ENCODE peak calls at places on chromosomes 6 and 20, in eight cellular contexts. K is PC-3; B is left lung; X is AG04450; E is WTC11; A is CD4-positive, alpha-beta T cell; S is SK-N-SH; N is lower lobe of right lung. U is an unnamed sample.

GRCh38 chr20:57167971-57168693 is 98.3 kb downstream of the BMP7 start:
- DNase-seq in K (peak; percentile 74), B (no peak), X (no peak), E (no peak), A (no peak), S (no peak), N (no peak), U (no peak)

GRCh38 chr6:71486466-71486865 is 197.9 kb downstream of the OGFRL1 start:
- DNase-seq in K (no peak), B (no peak), X (no peak), E (no peak), A (no peak), S (no peak), N (no peak), U (peak; percentile 34)

GRCh38 chr20:58690851-58691250 is 1.7 kb upstream of the NPEPL1 start:
- DNase-seq in K (no peak), B (no peak), X (no peak), E (no peak), A (no peak), S (no peak), N (no peak), U (no peak)

GRCh38 chr6:48535569-48535968 is 424.6 kb upstream of the PTCHD4 start:
- DNase-seq in K (peak; percentile 80), B (no peak), X (no peak), E (no peak), A (no peak), S (no peak), N (no peak), U (peak; percentile 77)

GRCh38 chr20:33576432-33576883 is 85.7 kb upstream of the C20orf144 start:
- DNase-seq in K (no peak), B (no peak), X (no peak), E (peak; percentile 24), A (no peak), S (peak; percentile 51), N (no peak), U (no peak)

GRCh38 chr6:22754111-22754510 is 184.7 kb downstream of the HDGFL1 start:
- DNase-seq in K (peak; percentile 51), B (no peak), X (peak; percentile 64), E (no peak), A (no peak), S (no peak), N (no peak), U (peak; percentile 43)

GRCh38 chr20:53425481-53425880 is 168.2 kb downstream of the ZNF217 start:
- DNase-seq in K (no peak), B (no peak), X (no peak), E (no peak), A (no peak), S (no peak), N (no peak), U (no peak)

GRCh38 chr20:57200882-57201723 is 65.3 kb downstream of the BMP7 start:
- DNase-seq in K (no peak), B (no peak), X (no peak), E (no peak), A (no peak), S (peak; percentile 42), N (no peak), U (no peak)

GRCh38 chr6:150314230-150315188 is 54.3 kb upstream of the IYD start:
- DNase-seq in K (no peak), B (no peak), X (no peak), E (no peak), A (no peak), S (no peak), N (no peak), U (no peak)

GRCh38 chr6:11918021-11918738 is 93.9 kb upstream of the HIVEP1 start:
- DNase-seq in K (no peak), B (no peak), X (peak; percentile 29), E (no peak), A (no peak), S (peak; percentile 32), N (no peak), U (peak; percentile 88)

GRCh38 chr6:69936674-69937363 is 70.5 kb downstream of the COL19A1 start:
- DNase-seq in K (no peak), B (no peak), X (no peak), E (no peak), A (no peak), S (no peak), N (no peak), U (peak; percentile 9)

GRCh38 chr6:124984668-124985338 is 22.6 kb downstream of the RNF217 start:
- DNase-seq in K (peak; percentile 67), B (no peak), X (no peak), E (no peak), A (no peak), S (no peak), N (no peak), U (peak; percentile 73)

GRCh38 chr20:6008254-6008653 is 45.6 kb downstream of the LRRN4 start:
- DNase-seq in K (peak; percentile 92), B (no peak), X (peak; percentile 76), E (no peak), A (no peak), S (no peak), N (peak; percentile 64), U (peak; percentile 88)

GRCh38 chr6:43851204-43851855 is 81.3 kb downstream of the VEGFA start:
- DNase-seq in K (no peak), B (no peak), X (no peak), E (no peak), A (no peak), S (no peak), N (no peak), U (peak; percentile 66)

GRCh38 chr6:63245908-63246307 is 34.6 kb downstream of the FKBP1C start:
- DNase-seq in K (no peak), B (no peak), X (no peak), E (peak; percentile 25), A (no peak), S (no peak), N (no peak), U (no peak)

GRCh38 chr20:872855-873520 is 39.5 kb downstream of the FAM110A start:
- DNase-seq in K (no peak), B (no peak), X (no peak), E (peak; percentile 65), A (no peak), S (peak; percentile 55), N (no peak), U (no peak)
- TF ChIP-seq CTCF in K (no peak), B (no peak), X (no peak), E (no peak), A (no peak), S (no peak), N (no peak), U (no peak)

DNA sequence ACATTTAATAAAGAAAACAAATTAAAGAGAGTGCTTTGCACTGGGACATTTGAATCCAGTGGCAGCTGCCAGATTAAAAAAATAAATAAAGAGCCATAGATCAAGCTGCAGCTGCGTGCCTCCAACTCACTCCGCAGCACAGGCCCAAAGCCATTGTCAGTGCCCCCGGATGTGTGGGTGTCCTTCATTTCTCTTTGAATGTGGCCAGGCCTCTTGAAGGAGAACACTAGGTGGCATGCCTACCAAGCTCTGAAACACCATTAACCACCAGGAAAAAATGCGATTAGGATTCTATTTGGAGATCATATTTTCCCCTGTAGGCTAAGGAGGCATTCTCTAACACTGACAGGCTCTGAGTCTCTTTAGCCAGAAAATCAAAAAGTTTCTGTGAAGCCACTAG is 549.8 kb downstream of the PRKN start:
- DNase-seq in K (no peak), B (no peak), X (no peak), E (peak; percentile 17), A (no peak), S (peak; percentile 35), N (no peak), U (peak; percentile 41)
- TF ChIP-seq CTCF in K (no peak), B (no peak), X (no peak), E (no peak), A (no peak), S (no peak), N (no peak), U (peak; percentile 46)

DNA sequence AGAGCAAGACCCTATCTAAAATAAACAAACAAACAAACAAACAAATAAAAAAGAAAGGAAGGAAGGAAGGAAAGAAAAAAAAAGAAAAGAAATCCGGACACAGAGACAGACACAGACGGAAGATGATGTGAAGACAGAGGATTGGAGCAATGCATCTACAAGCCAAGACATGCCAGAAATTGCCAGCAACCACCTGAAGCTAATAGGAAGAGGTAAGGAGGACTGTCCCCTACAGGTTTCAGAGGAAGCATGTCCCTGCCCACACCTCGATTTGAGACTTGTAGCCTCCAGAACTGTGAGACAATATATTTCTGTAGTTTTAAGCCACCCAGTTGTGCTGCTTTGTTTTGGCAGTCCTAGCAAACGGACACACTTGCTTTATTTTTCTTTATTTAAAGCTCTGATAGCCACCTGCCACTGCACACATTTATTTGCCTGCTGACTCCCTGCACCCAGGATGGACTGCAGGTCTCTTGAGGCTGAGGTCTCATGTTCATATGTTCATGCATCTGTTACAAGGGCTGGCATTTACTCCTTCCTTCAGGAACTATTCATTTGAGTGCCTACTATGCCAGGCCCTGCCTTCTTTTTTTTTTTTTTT is 20.7 kb upstream of the ZMYND8 start:
- DNase-seq in K (no peak), B (no peak), X (no peak), E (no peak), A (no peak), S (no peak), N (no peak), U (no peak)
- TF ChIP-seq CTCF in K (no peak), B (no peak), X (no peak), E (no peak), A (no peak), S (no peak), N (no peak), U (no peak)

GRCh38 chr6:169653691-169654090 is 48.1 kb downstream of the WDR27 start:
- DNase-seq in K (no peak), B (peak; percentile 28), X (no peak), E (no peak), A (no peak), S (no peak), N (no peak), U (no peak)

GRCh38 chr6:169652896-169653295 is 48.9 kb downstream of the WDR27 start:
- DNase-seq in K (no peak), B (peak; percentile 54), X (no peak), E (no peak), A (no peak), S (no peak), N (no peak), U (no peak)

GRCh38 chr6:169651498-169651897 is 50.3 kb downstream of the WDR27 start:
- DNase-seq in K (no peak), B (no peak), X (no peak), E (no peak), A (no peak), S (no peak), N (no peak), U (no peak)

GRCh38 chr6:169656626-169657610 is 44.9 kb downstream of the WDR27 start:
- DNase-seq in K (no peak), B (peak; percentile 70), X (no peak), E (no peak), A (no peak), S (no peak), N (peak; percentile 39), U (no peak)

DNA sequence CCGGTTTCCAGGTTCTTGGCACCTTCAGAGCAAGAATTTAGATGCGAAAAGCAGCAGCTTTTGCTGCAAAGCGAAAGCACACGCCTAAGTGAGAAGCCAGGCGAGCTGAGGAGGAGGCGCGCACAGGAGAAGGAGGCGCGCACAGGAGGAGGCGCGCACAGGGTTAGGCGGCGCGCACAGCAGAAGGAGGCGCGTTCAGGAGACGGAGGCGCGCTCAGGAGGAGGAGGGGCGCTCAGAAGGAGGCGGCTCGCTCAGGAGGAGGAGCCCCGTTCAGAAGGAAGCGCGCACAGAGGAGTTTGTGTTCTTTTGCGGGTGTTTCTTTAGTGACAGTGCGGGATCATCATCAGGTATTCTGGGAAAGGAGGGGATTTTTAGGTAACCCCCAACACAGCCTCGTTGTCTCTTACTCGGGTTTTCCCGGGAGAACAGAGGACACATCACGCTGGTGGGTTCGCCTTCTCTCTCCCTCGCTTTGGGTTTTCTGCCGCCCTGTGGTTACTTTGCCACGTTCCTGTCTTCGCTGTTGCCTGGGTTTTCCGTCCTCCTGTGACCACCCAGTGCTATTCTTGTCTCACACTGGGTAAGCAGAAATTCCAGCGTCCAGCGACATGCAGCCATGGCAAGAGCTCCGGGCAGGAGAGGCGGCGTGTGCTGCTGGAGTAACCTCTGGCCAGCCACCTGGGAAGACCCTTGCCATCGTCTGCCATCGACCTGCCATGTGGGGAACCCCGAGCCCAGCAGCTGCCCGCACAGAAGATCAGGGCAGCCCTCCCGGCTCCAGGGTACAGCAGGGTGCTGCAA is 47.0 kb downstream of the WDR27 start:
- DNase-seq in K (peak; percentile 74), B (peak; percentile 70), X (peak; percentile 29), E (peak; percentile 59), A (peak; percentile 63), S (peak; percentile 68), N (peak; percentile 81), U (peak; percentile 83)
- TF ChIP-seq CTCF in K (peak; percentile 64), B (no peak), X (peak; percentile 48), E (no peak), A (no peak), S (peak; percentile 24), N (peak; percentile 17), U (peak; percentile 45)

U was measured in astrocyte of the spinal cord.